ENCODE peak calls at places on chromosomes 16 and 17, in five cellular contexts. One of them, this sample, is unnamed.

GRCh38 chr17:74686761-74687160 is 26.0 kb downstream of the CD300LF start:
- DNase-seq in NCI-H1436 treated with DMSO at 0.1 percent for 48 hours: no peak
- DNase-seq in NT2/D1: no peak
- DNase-seq in AG08395: no peak
- DNase-seq in ecto neural progenitor cell: no peak
- DNase-seq in this sample: no peak

GRCh38 chr16:22979038-22979437 is 165.1 kb downstream of the HS3ST2 start:
- DNase-seq in NCI-H1436 treated with DMSO at 0.1 percent for 48 hours: no peak
- DNase-seq in NT2/D1: no peak
- DNase-seq in AG08395: no peak
- DNase-seq in ecto neural progenitor cell: no peak
- DNase-seq in this sample: no peak

GRCh38 chr17:44877121-44877520 is 22.1 kb downstream of the EFTUD2 start:
- DNase-seq in NCI-H1436 treated with DMSO at 0.1 percent for 48 hours: no peak
- DNase-seq in NT2/D1: no peak
- DNase-seq in AG08395: no peak
- DNase-seq in ecto neural progenitor cell: no peak
- DNase-seq in this sample: no peak

GRCh38 chr17:8016632-8017424 is 14.4 kb downstream of the GUCY2D start:
- DNase-seq in NCI-H1436 treated with DMSO at 0.1 percent for 48 hours: peak; percentile 39
- DNase-seq in NT2/D1: peak; percentile 43
- DNase-seq in AG08395: no peak
- DNase-seq in ecto neural progenitor cell: peak; percentile 86
- DNase-seq in this sample: peak; percentile 86

GRCh38 chr16:48608452-48608851 is 1.5 kb downstream of the N4BP1 start:
- DNase-seq in NCI-H1436 treated with DMSO at 0.1 percent for 48 hours: no peak
- DNase-seq in NT2/D1: no peak
- DNase-seq in AG08395: no peak
- DNase-seq in ecto neural progenitor cell: no peak
- DNase-seq in this sample: no peak

GRCh38 chr17:62630365-62631085 is 3.1 kb downstream of the MRC2 start:
- DNase-seq in NCI-H1436 treated with DMSO at 0.1 percent for 48 hours: no peak
- DNase-seq in NT2/D1: no peak
- DNase-seq in AG08395: no peak
- DNase-seq in ecto neural progenitor cell: no peak
- DNase-seq in this sample: no peak

GRCh38 chr16:84730406-84731106 is 30.8 kb downstream of the USP10 start:
- DNase-seq in NCI-H1436 treated with DMSO at 0.1 percent for 48 hours: no peak
- DNase-seq in NT2/D1: peak; percentile 33
- DNase-seq in AG08395: peak; percentile 86
- DNase-seq in ecto neural progenitor cell: no peak
- DNase-seq in this sample: peak; percentile 68

GRCh38 chr17:68379150-68379510 is 78.2 kb downstream of the WIPI1 start:
- DNase-seq in NCI-H1436 treated with DMSO at 0.1 percent for 48 hours: no peak
- DNase-seq in NT2/D1: no peak
- DNase-seq in AG08395: no peak
- DNase-seq in ecto neural progenitor cell: no peak
- DNase-seq in this sample: no peak

GRCh38 chr16:48329138-48329537 is 56.1 kb downstream of the SIAH1 start:
- DNase-seq in NCI-H1436 treated with DMSO at 0.1 percent for 48 hours: no peak
- DNase-seq in NT2/D1: no peak
- DNase-seq in AG08395: no peak
- DNase-seq in ecto neural progenitor cell: no peak
- DNase-seq in this sample: no peak

GRCh38 chr17:6654816-6655731 is 3.5 kb downstream of the C17orf100 start:
- DNase-seq in NCI-H1436 treated with DMSO at 0.1 percent for 48 hours: no peak
- DNase-seq in NT2/D1: no peak
- DNase-seq in AG08395: no peak
- DNase-seq in ecto neural progenitor cell: peak; percentile 81
- DNase-seq in this sample: peak; percentile 81

GRCh38 chr17:3944485-3945388 is 19.5 kb downstream of the ATP2A3 start:
- DNase-seq in NCI-H1436 treated with DMSO at 0.1 percent for 48 hours: no peak
- DNase-seq in NT2/D1: peak; percentile 32
- DNase-seq in AG08395: peak; percentile 97
- DNase-seq in ecto neural progenitor cell: peak; percentile 97
- DNase-seq in this sample: peak; percentile 74

GRCh38 chr16:351804-352520 is 561 bp downstream of the AXIN1 start:
- DNase-seq in NCI-H1436 treated with DMSO at 0.1 percent for 48 hours: no peak
- DNase-seq in NT2/D1: no peak
- DNase-seq in AG08395: peak; percentile 35
- DNase-seq in ecto neural progenitor cell: peak; percentile 71
- DNase-seq in this sample: peak; percentile 79

GRCh38 chr16:85162478-85163277 is 50.4 kb upstream of the CIBAR2 start:
- DNase-seq in NCI-H1436 treated with DMSO at 0.1 percent for 48 hours: no peak
- DNase-seq in NT2/D1: no peak
- DNase-seq in AG08395: peak; percentile 83
- DNase-seq in ecto neural progenitor cell: no peak
- DNase-seq in this sample: no peak

GRCh38 chr16:23952128-23953041 is 116.6 kb downstream of the PRKCB start:
- DNase-seq in NCI-H1436 treated with DMSO at 0.1 percent for 48 hours: no peak
- DNase-seq in NT2/D1: peak; percentile 23
- DNase-seq in AG08395: no peak
- DNase-seq in ecto neural progenitor cell: peak; percentile 54
- DNase-seq in this sample: no peak

GRCh38 chr16:80988756-80989155 is 17.9 kb downstream of the CMC2 start:
- DNase-seq in NCI-H1436 treated with DMSO at 0.1 percent for 48 hours: no peak
- DNase-seq in NT2/D1: no peak
- DNase-seq in AG08395: no peak
- DNase-seq in ecto neural progenitor cell: no peak
- DNase-seq in this sample: no peak

GRCh38 chr16:83162791-83163190 is 536.0 kb downstream of the CDH13 start:
- DNase-seq in NCI-H1436 treated with DMSO at 0.1 percent for 48 hours: no peak
- DNase-seq in NT2/D1: no peak
- DNase-seq in AG08395: no peak
- DNase-seq in ecto neural progenitor cell: no peak
- DNase-seq in this sample: no peak

GRCh38 chr17:58284613-58285421 is 4.1 kb upstream of the MPO start:
- DNase-seq in NCI-H1436 treated with DMSO at 0.1 percent for 48 hours: no peak
- DNase-seq in NT2/D1: no peak
- DNase-seq in AG08395: no peak
- DNase-seq in ecto neural progenitor cell: peak; percentile 53
- DNase-seq in this sample: peak; percentile 37

GRCh38 chr16:65318590-65319267 is 196.9 kb upstream of the CDH11 start:
- DNase-seq in NCI-H1436 treated with DMSO at 0.1 percent for 48 hours: no peak
- DNase-seq in NT2/D1: peak; percentile 80
- DNase-seq in AG08395: no peak
- DNase-seq in ecto neural progenitor cell: no peak
- DNase-seq in this sample: no peak

GRCh38 chr16:31916056-31916488 is 42.5 kb downstream of the ZNF267 start:
- DNase-seq in NCI-H1436 treated with DMSO at 0.1 percent for 48 hours: no peak
- DNase-seq in NT2/D1: no peak
- DNase-seq in AG08395: no peak
- DNase-seq in ecto neural progenitor cell: no peak
- DNase-seq in this sample: no peak

GRCh38 chr17:58232707-58233156 is 5.7 kb upstream of the LPO start:
- DNase-seq in NCI-H1436 treated with DMSO at 0.1 percent for 48 hours: no peak
- DNase-seq in NT2/D1: no peak
- DNase-seq in AG08395: peak; percentile 64
- DNase-seq in ecto neural progenitor cell: no peak
- DNase-seq in this sample: peak; percentile 70

GRCh38 chr16:728890-729744 is 2.2 kb downstream of the HAGHL start:
- DNase-seq in NCI-H1436 treated with DMSO at 0.1 percent for 48 hours: no peak
- DNase-seq in NT2/D1: no peak
- DNase-seq in AG08395: no peak
- DNase-seq in ecto neural progenitor cell: no peak
- DNase-seq in this sample: peak; percentile 67

This sample was measured in upper lobe of right lung.